ENCODE peak calls at places on chromosomes 4 and X, in eight cellular contexts. B is WTC11; T is CD4-positive, alpha-beta T cell; F is progenitor cell of endocrine pancreas; E is foreskin keratinocyte; H is astrocyte of the spinal cord; G is fibroblast of villous mesenchyme; M is mesothelial cell of epicardium. N is an unnamed sample.

GRCh38 chr4:98421106-98421505 is 159.9 kb downstream of the RAP1GDS1 start:
- DNase-seq in B (no peak), T (no peak), F (no peak), E (no peak), H (peak), G (peak), M (no peak), N (no peak)

GRCh38 chrX:11756354-11757318 is 1.4 kb upstream of the MSL3 start:
- DNase-seq in B (no peak), T (no peak), F (no peak), E (no peak), H (peak), G (no peak), M (no peak), N (no peak)

GRCh38 chr4:47640911-47641310 is 155.8 kb downstream of the ATP10D start:
- DNase-seq in B (no peak), T (no peak), F (no peak), E (no peak), H (peak), G (no peak), M (no peak), N (no peak)

GRCh38 chr4:170388255-170388654 is 298.5 kb upstream of the AADAT start:
- DNase-seq in B (no peak), T (no peak), F (no peak), E (peak), H (peak), G (no peak), M (no peak), N (no peak)

GRCh38 chr4:33626242-33626641 is 2618.1 kb downstream of the ARAP2 start:
- DNase-seq in B (no peak), T (no peak), F (no peak), E (no peak), H (no peak), G (peak), M (no peak), N (no peak)

GRCh38 chr4:48334900-48335384 is 6.4 kb upstream of the SLAIN2 start:
- DNase-seq in B (no peak), T (no peak), F (no peak), E (no peak), H (no peak), G (peak), M (no peak), N (no peak)

GRCh38 chr4:147340111-147340510 is 140.8 kb upstream of the EDNRA start:
- DNase-seq in B (no peak), T (no peak), F (no peak), E (no peak), H (peak), G (peak), M (no peak), N (no peak)

GRCh38 chr4:114615435-114615834 is 16.8 kb downstream of the UGT8 start:
- DNase-seq in B (no peak), T (no peak), F (no peak), E (no peak), H (no peak), G (no peak), M (no peak), N (no peak)

GRCh38 chr4:107363137-107363536 is 327.0 kb upstream of the DKK2 start:
- DNase-seq in B (no peak), T (no peak), F (no peak), E (no peak), H (no peak), G (no peak), M (no peak), N (no peak)

GRCh38 chr4:26039950-26040349 is 125.9 kb downstream of the SMIM20 start:
- DNase-seq in B (no peak), T (no peak), F (no peak), E (no peak), H (no peak), G (peak), M (no peak), N (no peak)

GRCh38 chrX:115408736-115409390 is 119.3 kb downstream of the LUZP4 start:
- DNase-seq in B (no peak), T (no peak), F (no peak), E (no peak), H (peak), G (peak), M (no peak), N (no peak)

GRCh38 chr4:30825008-30825765 is 105.0 kb downstream of the PCDH7 start:
- DNase-seq in B (no peak), T (no peak), F (no peak), E (no peak), H (peak), G (no peak), M (no peak), N (no peak)

GRCh38 chrX:154526901-154527675 is 11.1 kb upstream of the FAM3A start:
- DNase-seq in B (peak), T (peak), F (no peak), E (no peak), H (peak), G (peak), M (peak), N (no peak)

GRCh38 chrX:37754518-37754917 is 25.3 kb upstream of the CYBB start:
- DNase-seq in B (no peak), T (no peak), F (no peak), E (no peak), H (no peak), G (no peak), M (no peak), N (no peak)

GRCh38 chr4:99655315-99656081 is 2.1 kb downstream of the C4orf54 start:
- DNase-seq in B (no peak), T (no peak), F (no peak), E (peak), H (peak), G (peak), M (no peak), N (no peak)

GRCh38 chr4:184104419-184105101 is 113.1 kb downstream of the ENPP6 start:
- DNase-seq in B (no peak), T (no peak), F (no peak), E (no peak), H (no peak), G (no peak), M (no peak), N (no peak)

GRCh38 chr4:98110214-98110613 is 33.1 kb downstream of the STPG2 start:
- DNase-seq in B (no peak), T (no peak), F (no peak), E (no peak), H (no peak), G (no peak), M (no peak), N (no peak)

GRCh38 chr4:122814426-122814825 is 12.2 kb upstream of the FGF2 start:
- DNase-seq in B (no peak), T (no peak), F (no peak), E (no peak), H (no peak), G (no peak), M (no peak), N (no peak)

GRCh38 chrX:104112326-104112951 is at the start of gene ZCCHC18:
- DNase-seq in B (peak), T (no peak), F (peak), E (no peak), H (peak), G (peak), M (peak), N (no peak)

GRCh38 chr4:169229571-169230028 is 41.2 kb downstream of the SH3RF1 start:
- DNase-seq in B (no peak), T (no peak), F (no peak), E (peak), H (peak), G (peak), M (no peak), N (no peak)

GRCh38 chr4:3209551-3210325 is 39.2 kb upstream of the MSANTD1 start:
- DNase-seq in B (no peak), T (no peak), F (no peak), E (no peak), H (no peak), G (no peak), M (no peak), N (no peak)

GRCh38 chrX:15930585-15930984 is 76.0 kb upstream of the AP1S2 start:
- DNase-seq in B (no peak), T (no peak), F (no peak), E (no peak), H (peak), G (peak), M (no peak), N (no peak)

GRCh38 chr4:6910340-6910959 is 824 bp downstream of the TBC1D14 start:
- DNase-seq in B (no peak), T (no peak), F (no peak), E (no peak), H (no peak), G (no peak), M (no peak), N (no peak)

GRCh38 chrX:143437439-143437838 is 79.8 kb downstream of the SPANXN3 start:
- DNase-seq in B (no peak), T (no peak), F (no peak), E (no peak), H (peak), G (peak), M (no peak), N (no peak)

GRCh38 chr4:131063878-131064277 is 1967.9 kb downstream of the C4orf33 start:
- DNase-seq in B (no peak), T (no peak), F (no peak), E (no peak), H (no peak), G (no peak), M (no peak), N (no peak)

GRCh38 chr4:121070696-121071639 is 1.4 kb downstream of the NDNF start:
- DNase-seq in B (peak), T (no peak), F (peak), E (no peak), H (no peak), G (peak), M (no peak), N (no peak)

GRCh38 chr4:3760346-3760745 is 5.8 kb upstream of the ADRA2C start:
- DNase-seq in B (no peak), T (no peak), F (no peak), E (no peak), H (no peak), G (no peak), M (no peak), N (no peak)

GRCh38 chr4:105145059-105145912 is 1.4 kb upstream of the TET2 start:
- DNase-seq in B (no peak), T (no peak), F (no peak), E (no peak), H (peak), G (no peak), M (no peak), N (no peak)

GRCh38 chrX:118974908-118975671 is 672 bp downstream of the LONRF3 start:
- DNase-seq in B (peak), T (peak), F (peak), E (no peak), H (no peak), G (no peak), M (no peak), N (no peak)

GRCh38 chrX:131675596-131676194 is 131.8 kb downstream of the OR13H1 start:
- DNase-seq in B (no peak), T (no peak), F (no peak), E (no peak), H (peak), G (peak), M (no peak), N (no peak)

GRCh38 chr4:18401435-18401834 is 379.9 kb upstream of the LCORL start:
- DNase-seq in B (no peak), T (no peak), F (no peak), E (peak), H (no peak), G (no peak), M (no peak), N (no peak)

GRCh38 chr4:105059337-105059736 is 87.3 kb upstream of the TET2 start:
- DNase-seq in B (no peak), T (no peak), F (no peak), E (no peak), H (peak), G (no peak), M (no peak), N (no peak)

GRCh38 chr4:159008671-159009070 is 94.2 kb upstream of the RAPGEF2 start:
- DNase-seq in B (no peak), T (no peak), F (no peak), E (no peak), H (no peak), G (no peak), M (no peak), N (no peak)

GRCh38 chrX:132958086-132958703 is at the start of gene HS6ST2:
- DNase-seq in B (peak), T (no peak), F (peak), E (no peak), H (no peak), G (no peak), M (peak), N (no peak)

GRCh38 chrX:63424063-63424462 is 72.9 kb upstream of the SPIN4 start:
- DNase-seq in B (no peak), T (no peak), F (no peak), E (peak), H (no peak), G (no peak), M (no peak), N (no peak)

GRCh38 chrX:63417649-63418048 is 66.5 kb upstream of the SPIN4 start:
- DNase-seq in B (no peak), T (no peak), F (no peak), E (no peak), H (no peak), G (no peak), M (no peak), N (no peak)

GRCh38 chrX:63421411-63421810 is 70.3 kb upstream of the SPIN4 start:
- DNase-seq in B (no peak), T (no peak), F (no peak), E (no peak), H (no peak), G (no peak), M (no peak), N (no peak)

DNA sequence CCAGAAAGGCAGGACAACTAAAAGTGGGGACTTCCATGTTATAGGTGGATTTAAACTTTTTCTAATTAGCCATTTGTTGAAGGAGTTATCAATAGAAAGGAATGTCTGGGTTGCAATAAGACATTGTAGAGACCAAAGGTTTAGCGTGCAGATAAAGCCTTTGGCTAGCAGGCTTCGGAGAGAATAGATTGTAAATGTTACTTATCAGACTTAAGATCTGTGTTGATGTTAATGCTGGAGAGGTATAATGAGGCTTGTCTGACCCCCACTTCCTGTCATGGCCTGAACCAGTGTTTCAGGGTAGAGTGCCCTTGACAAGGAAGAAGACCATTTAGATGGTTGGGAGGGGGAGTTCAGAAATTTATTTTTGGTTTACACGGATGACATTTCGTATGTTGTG is 67.1 kb upstream of the SPIN4 start:
- DNase-seq in B (no peak), T (no peak), F (no peak), E (no peak), H (no peak), G (no peak), M (no peak), N (no peak)
- TF ChIP-seq CTCF in B (no peak), T (no peak), F (no peak), E (no peak), H (no peak), G (no peak), M (no peak), N (no peak)

DNA sequence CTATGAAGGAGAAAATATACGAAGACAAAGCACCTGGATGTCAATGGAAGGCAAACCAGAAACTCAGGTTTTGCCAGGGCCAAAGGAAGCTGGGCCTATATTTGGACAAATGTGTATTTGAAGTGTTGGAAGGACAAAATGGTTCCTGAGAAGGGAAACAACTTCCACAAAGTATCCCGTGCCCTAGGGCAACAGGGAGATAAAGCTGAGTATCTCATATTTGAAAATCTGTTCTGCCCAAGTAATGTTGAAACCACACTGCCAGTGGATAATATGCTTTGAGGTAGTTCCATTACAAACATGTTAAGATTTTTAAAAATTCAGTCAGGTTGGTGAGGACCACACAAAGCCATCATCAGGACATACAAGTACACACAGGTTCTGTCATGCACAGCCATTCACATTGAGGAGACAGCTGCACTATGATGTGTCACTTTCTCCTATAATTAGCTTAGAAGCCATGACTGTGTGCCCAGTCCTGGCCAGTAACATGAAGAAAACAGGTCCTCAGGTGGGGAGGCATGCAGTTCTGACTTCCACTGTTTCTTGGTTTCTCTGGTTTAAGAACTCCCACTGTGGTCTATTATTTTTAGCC is 116.4 kb downstream of the PWWP3B start:
- DNase-seq in B (no peak), T (no peak), F (no peak), E (no peak), H (no peak), G (no peak), M (no peak), N (no peak)
- TF ChIP-seq CTCF in B (no peak), T (no peak), F (no peak), E (no peak), H (no peak), G (no peak), M (no peak), N (no peak)

DNA sequence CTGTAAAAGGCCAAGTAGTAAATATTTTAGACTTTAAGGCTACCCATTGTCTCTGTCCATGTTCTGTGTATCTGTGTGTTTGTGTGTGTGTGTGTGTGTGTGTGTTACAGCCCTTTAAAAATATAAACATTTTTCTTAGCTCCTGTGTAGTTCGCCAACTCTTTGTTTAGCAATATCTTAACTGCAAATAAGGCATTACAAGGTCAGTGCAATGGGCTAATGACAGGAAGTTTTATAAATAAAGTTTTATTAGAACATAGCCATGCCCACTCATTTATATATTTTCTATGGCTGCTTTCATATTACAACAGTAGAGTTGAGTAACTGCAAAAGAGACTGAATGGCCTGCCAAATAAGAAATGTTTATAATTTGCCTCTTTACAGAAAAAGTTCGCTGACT is 5.9 kb upstream of the SLC7A11 start:
- DNase-seq in B (no peak), T (no peak), F (no peak), E (no peak), H (no peak), G (no peak), M (no peak), N (no peak)
- TF ChIP-seq CTCF in B (no peak), T (no peak), F (no peak), E (no peak), H (no peak), G (no peak), M (no peak), N (no peak)

GRCh38 chrX:150680974-150681373 is 12.2 kb upstream of the MTMR1 start:
- DNase-seq in B (no peak), T (no peak), F (no peak), E (no peak), H (peak), G (peak), M (no peak), N (no peak)
- TF ChIP-seq CTCF in B (peak), T (no peak), F (peak), E (peak), H (peak), G (peak), M (no peak), N (no peak)

GRCh38 chr4:1172228-1172851 is at the start of gene SPON2:
- DNase-seq in B (no peak), T (no peak), F (no peak), E (no peak), H (peak), G (peak), M (no peak), N (no peak)

GRCh38 chr4:1170805-1171305 is 1.5 kb downstream of the SPON2 start:
- DNase-seq in B (no peak), T (no peak), F (no peak), E (no peak), H (no peak), G (no peak), M (no peak), N (no peak)

GRCh38 chr4:1172971-1173757 is 781 bp upstream of the SPON2 start:
- DNase-seq in B (no peak), T (no peak), F (no peak), E (no peak), H (peak), G (peak), M (no peak), N (no peak)

GRCh38 chr4:1170156-1170804 is 2.1 kb downstream of the SPON2 start:
- DNase-seq in B (no peak), T (no peak), F (no peak), E (no peak), H (no peak), G (no peak), M (no peak), N (no peak)

DNA sequence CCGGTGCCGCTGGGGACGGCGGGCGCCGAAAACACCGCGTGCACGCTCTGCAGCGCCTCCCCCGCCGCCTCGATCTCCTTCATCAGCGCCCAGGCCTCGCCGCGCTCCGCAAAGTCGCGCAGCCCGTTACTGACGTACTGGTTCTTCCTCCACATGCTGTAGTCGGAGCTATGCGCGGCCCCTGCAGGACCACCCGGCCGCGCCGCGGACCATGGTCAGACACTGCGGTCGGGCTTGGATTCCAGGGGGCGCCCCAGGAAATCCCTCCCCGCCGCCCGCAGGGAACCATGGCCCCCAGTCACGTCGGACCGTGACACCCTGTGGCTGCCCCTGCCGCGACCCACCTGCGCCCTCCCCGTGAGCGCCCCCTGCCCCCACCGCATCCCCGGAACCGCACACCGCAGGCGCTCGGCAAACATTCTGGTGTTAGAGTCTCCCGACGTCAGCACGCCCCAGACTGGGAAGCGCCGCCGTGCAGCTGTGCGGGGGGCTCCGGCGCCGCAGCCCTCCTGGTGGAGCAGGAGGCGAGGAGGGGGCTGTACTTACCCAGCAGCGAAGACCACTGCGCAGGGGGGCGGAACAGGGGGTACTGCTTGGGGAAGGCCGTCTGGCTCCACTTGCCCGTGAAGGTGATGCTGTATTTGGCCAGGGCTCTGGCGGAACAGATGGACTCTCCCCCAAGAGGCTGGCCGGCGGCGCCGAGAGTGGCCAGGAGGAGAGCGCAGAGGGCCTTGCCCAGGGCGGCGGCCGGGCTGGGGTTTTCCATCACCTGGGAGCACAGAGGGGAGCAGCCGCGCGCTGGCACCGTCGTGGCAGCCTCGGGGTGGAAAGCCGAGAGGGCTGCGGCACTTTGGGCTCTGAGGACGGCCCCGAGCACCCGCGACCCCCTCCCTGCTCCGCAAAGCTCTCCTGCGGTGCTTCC is 816 bp downstream of the SPON2 start:
- DNase-seq in B (peak), T (peak), F (no peak), E (no peak), H (no peak), G (no peak), M (no peak), N (no peak)
- TF ChIP-seq CTCF in B (no peak), T (no peak), F (no peak), E (no peak), H (no peak), G (no peak), M (no peak), N (no peak)